ENCODE peak calls at places on chromosomes 1 and 21, in six cellular contexts. P is fibroblast of lung, I is dorsolateral prefrontal cortex, X is IMR-90, N is body of pancreas, F is stomach. E is an unnamed sample.

GRCh38 chr1:161511018-161511755 is 5.9 kb downstream of the FCGR2A start:
- DNase-seq in P (no peak), I (no peak), X (no peak), N (no peak), F (no peak), E (no peak)

GRCh38 chr1:100354971-100355394 is 2.7 kb downstream of the CDC14A start:
- DNase-seq in P (peak), I (no peak), X (peak), N (peak), F (peak), E (no peak)

GRCh38 chr1:115432061-115432460 is 94.0 kb upstream of the NGF start:
- DNase-seq in P (peak), I (no peak), X (peak), N (no peak), F (no peak), E (no peak)

GRCh38 chr1:59765036-59765730 is 49.6 kb upstream of the HOOK1 start:
- DNase-seq in P (no peak), I (no peak), X (no peak), N (no peak), F (no peak), E (no peak)

GRCh38 chr1:245489838-245490237 is 335.1 kb downstream of the KIF26B start:
- DNase-seq in P (no peak), I (no peak), X (no peak), N (no peak), F (no peak), E (no peak)

GRCh38 chr1:54287176-54287650 is 87.2 kb downstream of the MRPL37 start:
- DNase-seq in P (peak), I (no peak), X (peak), N (peak), F (peak), E (peak)

GRCh38 chr1:43423672-43424550 is 29.8 kb downstream of the HYI start:
- DNase-seq in P (no peak), I (no peak), X (no peak), N (no peak), F (peak), E (no peak)

GRCh38 chr1:117534995-117535467 is 70.8 kb upstream of the TENT5C start:
- DNase-seq in P (peak), I (peak), X (peak), N (peak), F (peak), E (no peak)

GRCh38 chr21:45876381-45877159 is 105.0 kb upstream of the COL6A1 start:
- DNase-seq in P (no peak), I (no peak), X (no peak), N (no peak), F (no peak), E (no peak)

GRCh38 chr1:43285269-43285986 is at the start of gene C1orf210:
- DNase-seq in P (no peak), I (no peak), X (no peak), N (peak), F (peak), E (no peak)

GRCh38 chr1:209585672-209586071 is 2.2 kb downstream of the CAMK1G start:
- DNase-seq in P (peak), I (peak), X (no peak), N (peak), F (peak), E (no peak)

GRCh38 chr1:59750612-59751395 is 63.9 kb upstream of the HOOK1 start:
- DNase-seq in P (peak), I (no peak), X (peak), N (peak), F (no peak), E (no peak)

GRCh38 chr1:102858695-102859094 is 249.6 kb downstream of the COL11A1 start:
- DNase-seq in P (no peak), I (no peak), X (peak), N (no peak), F (no peak), E (no peak)

GRCh38 chr1:109482796-109483638 is 688 bp upstream of the ATXN7L2 start:
- DNase-seq in P (peak), I (peak), X (peak), N (peak), F (no peak), E (no peak)

GRCh38 chr21:42230636-42231035 is 11.7 kb downstream of the ABCG1 start:
- DNase-seq in P (no peak), I (no peak), X (no peak), N (no peak), F (no peak), E (no peak)

GRCh38 chr1:40247655-40248054 is at the start of gene TMCO2:
- DNase-seq in P (no peak), I (no peak), X (no peak), N (no peak), F (no peak), E (no peak)

GRCh38 chr1:52904590-52905375 is 16.8 kb downstream of the ECHDC2 start:
- DNase-seq in P (peak), I (no peak), X (no peak), N (peak), F (peak), E (no peak)

GRCh38 chr1:154497026-154497806 is 4.8 kb upstream of the TDRD10 start:
- DNase-seq in P (no peak), I (no peak), X (no peak), N (peak), F (peak), E (no peak)

GRCh38 chr1:38344705-38345104 is 298.1 kb upstream of the POU3F1 start:
- DNase-seq in P (no peak), I (no peak), X (no peak), N (no peak), F (no peak), E (peak)

GRCh38 chr1:114695430-114696093 is at the start of gene AMPD1:
- DNase-seq in P (peak), I (no peak), X (peak), N (no peak), F (no peak), E (no peak)

GRCh38 chr1:100308777-100309176 is 42.8 kb downstream of the RTCA start:
- DNase-seq in P (peak), I (no peak), X (peak), N (no peak), F (no peak), E (no peak)

GRCh38 chr1:97243973-97244560 is 522.5 kb downstream of the PTBP2 start:
- DNase-seq in P (peak), I (no peak), X (peak), N (no peak), F (no peak), E (no peak)

GRCh38 chr21:45050786-45051489 is 23.4 kb upstream of the ADARB1 start:
- DNase-seq in P (peak), I (no peak), X (peak), N (no peak), F (no peak), E (no peak)

GRCh38 chr21:43733529-43734071 is 14.7 kb downstream of the PDXK start:
- DNase-seq in P (peak), I (no peak), X (peak), N (peak), F (no peak), E (no peak)

GRCh38 chr1:22257286-22258275 is 114.7 kb upstream of the WNT4 start:
- DNase-seq in P (no peak), I (no peak), X (no peak), N (peak), F (peak), E (no peak)

GRCh38 chr21:41442496-41443186 is 16.6 kb downstream of the MX1 start:
- DNase-seq in P (peak), I (no peak), X (peak), N (no peak), F (no peak), E (no peak)

GRCh38 chr1:19011832-19012231 is 55.4 kb upstream of the IFFO2 start:
- DNase-seq in P (no peak), I (no peak), X (no peak), N (no peak), F (no peak), E (no peak)

GRCh38 chr1:25676488-25676887 is 59.9 kb downstream of the MAN1C1 start:
- DNase-seq in P (peak), I (peak), X (peak), N (peak), F (peak), E (no peak)

GRCh38 chr1:60573726-60574409 is 500.3 kb upstream of the C1orf87 start:
- DNase-seq in P (peak), I (no peak), X (no peak), N (no peak), F (no peak), E (no peak)

GRCh38 chr1:208038303-208038702 is 127.4 kb upstream of the CD34 start:
- DNase-seq in P (no peak), I (no peak), X (no peak), N (no peak), F (no peak), E (no peak)

GRCh38 chr1:202319381-202320080 is 22.2 kb downstream of the UBE2T start:
- DNase-seq in P (no peak), I (no peak), X (peak), N (no peak), F (no peak), E (no peak)

GRCh38 chr1:178344513-178345077 is 152.2 kb downstream of the CLEC20A start:
- DNase-seq in P (peak), I (no peak), X (peak), N (no peak), F (no peak), E (no peak)

GRCh38 chr1:235246022-235246948 is 81.7 kb downstream of the ARID4B start:
- DNase-seq in P (peak), I (no peak), X (no peak), N (no peak), F (no peak), E (no peak)

DNA sequence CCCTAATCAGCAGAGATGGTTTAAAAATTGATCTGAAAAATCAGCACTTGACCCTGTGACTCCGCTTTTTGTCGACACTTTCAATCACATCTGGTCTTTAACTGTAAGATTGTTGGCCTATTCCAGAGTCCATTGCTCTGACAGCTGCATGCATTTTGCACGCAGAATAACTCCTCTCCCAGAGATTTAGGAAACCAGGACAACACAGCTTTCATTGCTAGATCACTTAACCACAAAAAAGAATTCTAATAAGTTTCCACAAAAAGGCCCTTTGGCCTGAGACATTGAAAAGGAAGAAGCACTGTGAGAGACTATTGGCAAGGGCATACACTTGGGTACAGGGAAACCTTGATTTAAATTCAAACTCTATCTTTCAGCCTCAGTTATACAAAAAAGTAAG is 373.1 kb downstream of the TGFB2 start:
- DNase-seq in P (peak), I (no peak), X (peak), N (no peak), F (no peak), E (no peak)
- H3K27ac ChIP-seq in P (no peak), I (no peak), X (peak), N (no peak), F (no peak), E (no peak)

GRCh38 chr1:223712184-223712855 is at the start of gene CAPN2:
- DNase-seq in P (peak), I (peak), X (peak), N (peak), F (peak), E (peak)
- TF ChIP-seq CTCF in P (peak), I (peak), X (peak), N (peak), F (peak), E (peak)

GRCh38 chr1:192826791-192827477 is 18.1 kb downstream of the RGS2 start:
- DNase-seq in P (peak), I (no peak), X (no peak), N (no peak), F (no peak), E (no peak)
- H3K4me3 ChIP-seq in P (no peak), I (no peak), X (no peak), N (no peak), F (no peak), E (no peak)

GRCh38 chr1:183975651-183976050 is 61.9 kb downstream of the COLGALT2 start:
- DNase-seq in P (no peak), I (no peak), X (no peak), N (no peak), F (no peak), E (no peak)
- H3K27ac ChIP-seq in P (no peak), I (no peak), X (no peak), N (no peak), F (no peak), E (no peak)

GRCh38 chr1:32741067-32741416 is 38.5 kb upstream of the SYNC start:
- DNase-seq in P (no peak), I (no peak), X (no peak), N (no peak), F (no peak), E (no peak)

GRCh38 chr1:32742132-32742947 is 39.8 kb upstream of the SYNC start:
- DNase-seq in P (no peak), I (no peak), X (no peak), N (peak), F (peak), E (no peak)

GRCh38 chr1:32742956-32743355 is 40.4 kb upstream of the SYNC start:
- DNase-seq in P (no peak), I (no peak), X (no peak), N (peak), F (peak), E (no peak)

GRCh38 chr1:32743380-32744062 is 41.0 kb upstream of the SYNC start:
- DNase-seq in P (no peak), I (no peak), X (no peak), N (peak), F (peak), E (no peak)

GRCh38 chr1:32741417-32742131 is 39.0 kb upstream of the SYNC start:
- DNase-seq in P (no peak), I (no peak), X (no peak), N (peak), F (no peak), E (no peak)
- TF ChIP-seq CTCF in P (peak), I (no peak), X (peak), N (peak), F (no peak), E (no peak)

DNA sequence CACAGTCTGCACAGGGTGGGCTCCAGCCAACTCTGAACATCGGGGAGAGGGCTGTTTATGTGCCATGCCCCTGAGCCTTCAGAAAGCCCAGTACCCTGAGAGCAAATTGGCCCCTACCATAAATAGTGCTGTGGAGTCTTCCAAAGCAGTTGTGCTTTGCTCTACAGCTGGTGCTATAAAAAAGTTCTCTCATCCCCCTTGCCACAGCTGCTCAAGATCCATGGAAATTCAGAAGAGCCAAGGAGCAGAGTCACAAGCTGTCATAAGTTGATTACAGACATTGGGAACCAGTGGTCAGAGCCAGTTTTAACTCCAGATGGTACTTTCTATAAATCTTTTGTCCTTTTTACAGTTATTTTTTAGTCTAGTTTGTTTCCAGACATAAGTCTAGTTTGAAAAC is 85.7 kb upstream of the CLDN14 start:
- DNase-seq in P (no peak), I (no peak), X (no peak), N (no peak), F (no peak), E (no peak)
- H3K4me3 ChIP-seq in P (no peak), I (no peak), X (no peak), N (no peak), F (no peak), E (no peak)

GRCh38 chr1:225877570-225877969 is 4.6 kb downstream of the TMEM63A start:
- DNase-seq in P (peak), I (peak), X (peak), N (peak), F (peak), E (no peak)
- H3K27ac ChIP-seq in P (no peak), I (peak), X (no peak), N (peak), F (peak), E (peak)

DNA sequence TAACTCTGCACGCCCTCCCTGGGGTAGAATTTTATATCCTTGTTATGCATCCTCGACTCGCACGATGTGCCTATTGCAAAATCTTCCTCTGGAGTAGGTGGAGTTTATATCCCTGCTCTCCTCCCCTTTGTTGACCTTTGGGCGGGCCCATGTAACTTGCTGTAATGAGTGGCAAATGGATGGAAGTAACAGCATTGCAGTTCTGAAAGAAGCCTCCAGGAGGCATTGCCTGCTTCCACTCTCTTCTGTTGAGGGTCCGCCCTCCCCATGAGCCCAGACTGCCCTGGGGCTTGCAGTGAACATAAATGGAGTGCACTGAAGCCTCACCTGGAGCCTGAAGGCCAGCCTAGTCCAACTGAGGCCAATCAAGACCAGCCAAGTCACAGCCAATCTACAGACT is 62.2 kb upstream of the GRIK3 start:
- DNase-seq in P (no peak), I (no peak), X (no peak), N (no peak), F (no peak), E (no peak)
- TF ChIP-seq CTCF in P (no peak), I (no peak), X (no peak), N (no peak), F (no peak), E (no peak)

GRCh38 chr1:205568135-205568468 is 63.6 kb downstream of the CDK18 start:
- DNase-seq in P (no peak), I (no peak), X (no peak), N (no peak), F (peak), E (no peak)
- H3K4me3 ChIP-seq in P (no peak), I (peak), X (no peak), N (no peak), F (no peak), E (no peak)

DNA sequence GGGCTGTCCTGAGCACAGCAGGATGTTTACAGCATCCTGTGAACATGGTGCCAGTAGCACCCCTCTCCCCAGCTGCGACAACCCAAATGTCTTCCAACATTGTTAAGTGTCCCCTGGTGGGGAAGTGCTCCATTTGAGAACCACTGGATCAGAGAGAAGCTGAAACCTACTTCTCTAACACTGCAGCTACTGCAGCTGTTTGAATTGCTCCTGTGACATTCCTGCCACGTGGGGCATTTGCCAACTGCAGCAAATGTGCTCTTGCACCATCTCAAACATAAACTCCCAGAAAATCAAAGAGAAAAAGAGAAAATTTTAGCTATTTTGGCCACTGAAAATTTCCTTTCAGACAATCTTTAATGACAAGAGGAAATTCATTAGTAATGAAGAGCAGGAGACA is 11.0 kb downstream of the SLC2A5 start:
- DNase-seq in P (no peak), I (no peak), X (peak), N (peak), F (no peak), E (no peak)
- H3K27ac ChIP-seq in P (no peak), I (no peak), X (no peak), N (no peak), F (no peak), E (no peak)

E was measured in coronary artery.